ENCODE peak calls at places on chromosome 18, in four cellular contexts. N is SK-N-SH, S is endothelial cell of umbilical vein, A is H1. Y is an unnamed sample.

GRCh38 chr18:35939166-35939565 is 33.3 kb upstream of the RMP24 start:
- DNase-seq in N (no peak), S (no peak), A (no peak), Y (no peak)

GRCh38 chr18:43160509-43160908 is 45.0 kb upstream of the RIT2 start:
- DNase-seq in N (no peak), S (no peak), A (no peak), Y (no peak)

GRCh38 chr18:21799706-21800105 is 59.1 kb downstream of the MIB1 start:
- DNase-seq in N (no peak), S (no peak), A (no peak), Y (no peak)

GRCh38 chr18:40048253-40048652 is 1906.8 kb upstream of the PIK3C3 start:
- DNase-seq in N (no peak), S (no peak), A (no peak), Y (no peak)

GRCh38 chr18:62170857-62171256 is 16.0 kb downstream of the PIGN start:
- DNase-seq in N (no peak), S (no peak), A (no peak), Y (no peak)

GRCh38 chr18:4004176-4004829 is 450.8 kb downstream of the DLGAP1 start:
- DNase-seq in N (no peak), S (peak; percentile 62), A (no peak), Y (peak; percentile 88)

GRCh38 chr18:61606759-61607158 is 273.5 kb downstream of the CDH20 start:
- DNase-seq in N (no peak), S (peak; percentile 98), A (peak; percentile 54), Y (peak; percentile 96)

GRCh38 chr18:63848159-63848558 is 39.3 kb upstream of the SERPINB2 start:
- DNase-seq in N (peak; percentile 22), S (peak; percentile 62), A (no peak), Y (peak; percentile 87)

GRCh38 chr18:53426656-53427055 is 797.8 kb downstream of the MBD2 start:
- DNase-seq in N (no peak), S (no peak), A (no peak), Y (no peak)

GRCh38 chr18:32244863-32245262 is 55.0 kb downstream of the MEP1B start:
- DNase-seq in N (peak; percentile 63), S (no peak), A (no peak), Y (no peak)

GRCh38 chr18:52716926-52717325 is 376.9 kb downstream of the DCC start:
- DNase-seq in N (peak; percentile 8), S (no peak), A (no peak), Y (no peak)

GRCh38 chr18:33184918-33185317 is 255.6 kb downstream of the CCDC178 start:
- DNase-seq in N (no peak), S (peak; percentile 12), A (no peak), Y (no peak)

GRCh38 chr18:906416-907170 is 1.9 kb downstream of the ADCYAP1 start:
- DNase-seq in N (peak; percentile 23), S (no peak), A (peak; percentile 85), Y (no peak)

GRCh38 chr18:72762505-72763122 is 105.2 kb downstream of the NETO1 start:
- DNase-seq in N (peak; percentile 30), S (peak; percentile 36), A (no peak), Y (peak; percentile 83)

GRCh38 chr18:67519582-67519981 is 3.1 kb upstream of the DSEL start:
- DNase-seq in N (no peak), S (no peak), A (no peak), Y (peak; percentile 39)

GRCh38 chr18:72652990-72653593 is 109.0 kb upstream of the CBLN2 start:
- DNase-seq in N (peak; percentile 61), S (peak; percentile 26), A (peak; percentile 77), Y (peak; percentile 28)

GRCh38 chr18:32470136-32470712 is 458 bp downstream of the GAREM1 start:
- DNase-seq in N (no peak), S (peak; percentile 42), A (peak; percentile 59), Y (no peak)

GRCh38 chr18:62897153-62897552 is 181.8 kb downstream of the PHLPP1 start:
- DNase-seq in N (no peak), S (peak; percentile 72), A (no peak), Y (no peak)

GRCh38 chr18:46542545-46542944 is 114.5 kb downstream of the LOXHD1 start:
- DNase-seq in N (no peak), S (no peak), A (no peak), Y (no peak)

GRCh38 chr18:46623541-46623940 is 33.5 kb downstream of the LOXHD1 start:
- DNase-seq in N (peak; percentile 60), S (peak; percentile 12), A (peak; percentile 44), Y (no peak)

GRCh38 chr18:26532367-26533340 is 15.7 kb downstream of the KCTD1 start:
- DNase-seq in N (no peak), S (no peak), A (no peak), Y (no peak)

GRCh38 chr18:30177056-30177455 is 865.5 kb downstream of the DSC3 start:
- DNase-seq in N (no peak), S (no peak), A (no peak), Y (no peak)

GRCh38 chr18:7272268-7273049 is 41.6 kb downstream of the LRRC30 start:
- DNase-seq in N (peak; percentile 71), S (peak; percentile 79), A (peak; percentile 62), Y (peak; percentile 6)

GRCh38 chr18:31101148-31102019 is 837 bp downstream of the DSC2 start:
- DNase-seq in N (peak; percentile 33), S (no peak), A (peak; percentile 87), Y (no peak)

GRCh38 chr18:59065684-59066083 is 74.0 kb upstream of the SEC11C start:
- DNase-seq in N (no peak), S (no peak), A (no peak), Y (no peak)

GRCh38 chr18:59067873-59068272 is 71.8 kb upstream of the SEC11C start:
- DNase-seq in N (peak; percentile 25), S (peak; percentile 33), A (no peak), Y (no peak)

GRCh38 chr18:59072727-59073421 is 66.8 kb upstream of the SEC11C start:
- DNase-seq in N (no peak), S (no peak), A (no peak), Y (no peak)

GRCh38 chr18:59070181-59070912 is 69.3 kb upstream of the SEC11C start:
- DNase-seq in N (peak; percentile 75), S (peak; percentile 78), A (peak; percentile 98), Y (peak; percentile 69)

DNA sequence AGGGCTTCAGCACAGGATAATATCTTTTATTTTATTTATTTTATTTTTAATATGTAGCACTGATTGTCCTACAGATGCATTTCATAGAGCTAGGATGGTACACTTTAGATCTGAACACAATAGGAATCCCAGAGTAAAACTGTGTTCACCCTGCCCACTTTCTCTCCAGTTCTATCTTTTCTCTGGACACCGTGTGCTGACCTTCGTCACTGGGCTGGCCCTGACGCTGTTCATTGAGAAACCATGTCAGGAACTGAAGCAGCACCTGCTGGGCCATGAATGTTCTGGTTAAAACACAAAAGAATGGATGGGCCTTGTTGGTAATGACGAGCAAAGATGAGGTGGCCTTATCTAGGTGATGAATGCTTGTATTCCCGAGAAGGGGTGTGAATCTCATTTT is 71.0 kb upstream of the SEC11C start:
- DNase-seq in N (no peak), S (no peak), A (no peak), Y (no peak)
- TF ChIP-seq POLR2AphosphoS5 in N (no peak), S (no peak), A (no peak), Y (no peak)

GRCh38 chr18:57023483-57023882 is 123.4 kb upstream of the BOD1L2 start:
- DNase-seq in N (no peak), S (no peak), A (no peak), Y (no peak)

GRCh38 chr18:57027190-57027708 is 119.6 kb upstream of the BOD1L2 start:
- DNase-seq in N (no peak), S (no peak), A (no peak), Y (no peak)

GRCh38 chr18:57026316-57026715 is 120.6 kb upstream of the BOD1L2 start:
- DNase-seq in N (no peak), S (no peak), A (no peak), Y (no peak)

GRCh38 chr18:57025525-57025924 is 121.4 kb upstream of the BOD1L2 start:
- DNase-seq in N (no peak), S (no peak), A (no peak), Y (no peak)

DNA sequence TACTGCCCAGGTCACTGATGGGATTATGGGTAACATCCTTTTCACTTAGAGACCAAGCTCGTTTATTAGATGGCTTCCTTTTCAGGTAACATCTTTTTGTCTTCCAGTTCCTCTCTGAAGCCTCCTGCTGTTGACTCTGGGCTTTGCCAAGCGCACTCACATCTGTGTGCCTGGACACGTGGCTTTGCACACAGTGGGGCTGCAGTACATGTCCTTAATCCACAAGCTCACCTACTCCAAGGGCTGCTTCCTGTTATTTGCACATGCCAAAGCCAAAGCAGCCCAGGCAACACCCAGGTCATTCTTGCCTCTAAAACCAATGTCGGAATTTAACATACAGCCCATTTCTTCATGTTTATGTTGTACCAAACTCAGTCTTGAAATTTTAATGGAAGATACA is 124.2 kb upstream of the BOD1L2 start:
- DNase-seq in N (no peak), S (no peak), A (no peak), Y (no peak)
- H3K9ac ChIP-seq in N (no peak overlapping the region), S (no peak overlapping the region), A (no peak overlapping the region), Y (no peak overlapping the region)

GRCh38 chr18:12703714-12704113 is 872 bp downstream of the PSMG2 start:
- DNase-seq in N (peak; percentile 34), S (no peak), A (no peak), Y (no peak)

GRCh38 chr18:12699747-12700146 is 2.8 kb downstream of the CEP76 start:
- DNase-seq in N (no peak), S (no peak), A (no peak), Y (no peak)

GRCh38 chr18:12701161-12701560 is 1.4 kb downstream of the CEP76 start:
- DNase-seq in N (no peak), S (no peak), A (no peak), Y (no peak)

GRCh38 chr18:12703096-12703567 is 290 bp downstream of the PSMG2 start:
- DNase-seq in N (no peak), S (no peak), A (no peak), Y (no peak)

GRCh38 chr18:12702221-12703095 is at the start of the genes CEP76 and PSMG2:
- DNase-seq in N (peak; percentile 96), S (peak; percentile 94), A (peak; percentile 90), Y (no peak)
- H3K4me3 ChIP-seq in N (peak within 1 kb of the TSS; percentile 91), S (peak within 1 kb of the TSS; percentile 53), A (peak within 1 kb of the TSS; percentile 95), Y (peak within 1 kb of the TSS; percentile 82)

DNA sequence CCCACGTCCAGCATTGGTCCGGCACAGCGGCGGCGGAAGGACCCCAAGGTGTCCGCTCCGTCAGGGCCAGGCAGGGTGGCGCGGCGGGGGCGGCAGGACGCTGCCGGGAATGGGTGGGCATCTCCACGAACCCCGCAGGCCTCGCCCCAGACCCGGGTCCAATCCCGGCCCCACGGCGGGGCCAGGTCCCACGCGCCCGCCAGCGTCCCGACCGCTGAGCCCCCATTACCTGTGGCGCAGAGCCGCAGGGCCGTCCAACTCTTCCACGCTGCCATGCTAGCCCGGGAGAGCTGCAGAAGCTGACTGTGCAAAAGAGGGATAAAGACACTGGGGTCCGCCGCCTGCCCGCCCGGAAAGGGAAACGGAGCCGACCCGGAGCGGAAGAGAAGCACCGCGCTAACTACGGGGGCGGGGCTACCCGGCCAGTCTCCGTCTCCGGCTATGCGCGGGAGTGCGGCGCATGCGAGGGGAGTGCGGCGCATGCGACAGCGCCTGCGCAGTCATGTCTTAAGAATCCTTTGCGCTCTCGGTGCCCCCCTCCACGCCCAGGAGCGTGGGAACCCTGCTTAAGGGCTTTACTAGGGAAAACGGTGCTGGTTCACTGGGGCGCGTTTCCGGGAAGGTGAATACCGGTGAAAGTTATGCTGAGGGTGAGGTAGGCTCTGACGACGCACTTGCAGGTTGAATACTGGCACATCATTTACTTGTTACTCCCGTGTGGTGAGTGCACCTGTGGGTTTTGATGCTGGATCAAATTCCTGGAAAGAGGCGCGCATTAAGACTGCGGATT is at the start of gene TMX3:
- DNase-seq in N (peak; percentile 98), S (peak; percentile 96), A (peak; percentile 88), Y (no peak)
- TF ChIP-seq POLR2AphosphoS5 in N (peak; percentile 71), S (peak; percentile 67), A (no peak), Y (peak; percentile 86)